ENCODE peak calls at places on chromosomes 16 and 17, in nine cellular contexts. H, Q, W, M, U, P, O, D and L are unnamed samples.

GRCh38 chr17:80860101-80860671 is 131.5 kb upstream of the CHMP6 start:
- DNase-seq in P (no peak), H (no peak), U (no peak), M (no peak), O (no peak), Q (no peak), W (no peak), D (no peak), L (no peak)

GRCh38 chr16:12290165-12290564 is 313.6 kb downstream of the SNX29 start:
- DNase-seq in O (no peak), M (no peak), Q (no peak), P (no peak), D (no peak), U (no peak), H (no peak), W (no peak), L (no peak)

GRCh38 chr16:15435216-15435864 is 952 bp downstream of the BMERB1 start:
- DNase-seq in P (no peak), Q (no peak), W (no peak), D (no peak), M (peak), H (peak), U (no peak), O (no peak), L (peak)

GRCh38 chr16:2883027-2883846 is at the start of gene FLYWCH2:
- DNase-seq in H (peak), O (peak), P (no peak), D (peak), W (peak), M (peak), U (peak), Q (peak), L (peak)

GRCh38 chr16:31842864-31843263 is 30.7 kb upstream of the ZNF267 start:
- DNase-seq in Q (no peak), D (no peak), W (no peak), U (no peak), M (no peak), H (no peak), P (no peak), O (no peak), L (no peak)

GRCh38 chr16:1990336-1991134 is 765 bp downstream of the SYNGR3 start:
- DNase-seq in P (no peak), Q (no peak), M (no peak), O (no peak), U (no peak), H (peak), W (no peak), D (no peak), L (no peak)

GRCh38 chr16:48353565-48354163 is 31.5 kb downstream of the SIAH1 start:
- DNase-seq in P (peak), D (peak), M (peak), H (peak), Q (peak), O (peak), U (peak), W (peak), L (peak)

GRCh38 chr16:337437-337836 is 15.1 kb downstream of the AXIN1 start:
- DNase-seq in W (no peak), P (no peak), O (no peak), M (no peak), Q (no peak), H (no peak), D (no peak), U (no peak), L (no peak)

GRCh38 chr16:87816507-87817100 is 50.8 kb upstream of the KLHDC4 start:
- DNase-seq in W (no peak), D (no peak), Q (no peak), O (no peak), H (no peak), M (no peak), U (no peak), P (no peak), L (no peak)

GRCh38 chr17:76353004-76353598 is 615 bp downstream of the PRPSAP1 start:
- DNase-seq in M (peak), P (no peak), W (no peak), D (peak), H (peak), U (peak), O (no peak), Q (no peak), L (no peak)

GRCh38 chr16:11253009-11253994 is 2.7 kb downstream of the SOCS1 start:
- DNase-seq in P (no peak), W (no peak), H (no peak), M (no peak), U (no peak), O (no peak), Q (peak), D (no peak), L (no peak)

GRCh38 chr16:5075637-5076036 is 4.0 kb downstream of the ALG1 start:
- DNase-seq in M (no peak), U (no peak), W (peak), P (no peak), H (no peak), Q (no peak), D (no peak), O (no peak), L (no peak)

GRCh38 chr17:2898255-2898926 is 102.2 kb downstream of the RAP1GAP2 start:
- DNase-seq in H (no peak), P (no peak), W (no peak), Q (no peak), U (no peak), O (no peak), D (no peak), M (no peak), L (no peak)

GRCh38 chr17:2954898-2955445 is 108.4 kb downstream of the OR1D5 start:
- DNase-seq in P (peak), O (peak), H (no peak), Q (peak), M (no peak), W (peak), D (peak), U (no peak), L (peak)

GRCh38 chr17:1241904-1242303 is 28.3 kb upstream of the BHLHA9 start:
- DNase-seq in H (no peak), O (no peak), W (no peak), U (no peak), M (no peak), P (no peak), D (no peak), Q (peak), L (no peak)

GRCh38 chr16:47917118-47917517 is 238.7 kb downstream of the ABCC12 start:
- DNase-seq in Q (no peak), P (no peak), D (no peak), M (no peak), O (no peak), H (no peak), U (no peak), W (no peak), L (no peak)

GRCh38 chr17:3865166-3865565 is 19.1 kb upstream of the NCBP3 start:
- DNase-seq in U (peak), O (no peak), H (no peak), D (no peak), Q (peak), W (no peak), P (no peak), M (no peak), L (no peak)

GRCh38 chr16:52439750-52440149 is 107.2 kb downstream of the TOX3 start:
- DNase-seq in U (no peak), P (no peak), O (no peak), M (no peak), W (no peak), Q (no peak), D (no peak), H (no peak), L (no peak)

GRCh38 chr17:73757324-73757942 is 113.2 kb upstream of the SDK2 start:
- DNase-seq in D (no peak), H (no peak), U (no peak), Q (no peak), O (no peak), P (no peak), W (no peak), M (no peak), L (no peak)

GRCh38 chr16:83137326-83137770 is 510.6 kb downstream of the CDH13 start:
- DNase-seq in P (peak), W (peak), O (no peak), D (peak), U (peak), M (no peak), Q (peak), H (no peak), L (peak)

GRCh38 chr16:31092330-31092729 is 2.3 kb downstream of the VKORC1 start:
- DNase-seq in U (no peak), M (no peak), W (no peak), H (no peak), O (no peak), Q (no peak), P (no peak), D (no peak), L (no peak)

GRCh38 chr16:66422366-66422765 is 4.7 kb upstream of the BEAN1 start:
- DNase-seq in Q (no peak), U (no peak), D (no peak), P (no peak), O (no peak), M (no peak), H (no peak), W (no peak), L (no peak)

GRCh38 chr17:50899005-50899460 is 32.9 kb upstream of the TOB1 start:
- DNase-seq in M (no peak), U (no peak), P (no peak), O (no peak), W (no peak), D (no peak), Q (no peak), H (no peak), L (no peak)

DNA sequence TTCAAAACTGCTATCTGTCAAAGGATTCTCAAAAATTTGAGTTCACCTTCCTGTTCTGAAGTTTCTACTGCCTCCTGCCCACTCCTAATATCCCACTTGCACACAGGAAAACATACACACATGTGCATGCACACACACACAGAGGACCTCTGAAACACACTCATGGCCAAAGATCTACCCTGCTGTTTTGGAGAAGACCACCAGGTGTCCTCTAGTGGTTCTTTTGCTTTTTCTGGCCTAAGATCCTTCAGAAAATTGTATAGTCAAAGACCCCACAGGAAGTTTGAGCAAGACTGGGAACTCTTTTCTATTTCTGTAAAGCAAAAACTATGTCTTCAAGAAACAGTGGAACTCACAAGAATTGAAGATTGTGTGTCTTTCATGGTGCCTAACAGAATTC is 90.2 kb downstream of the CDH8 start:
- DNase-seq in O (no peak), M (no peak), U (no peak), D (no peak), Q (no peak), P (no peak), W (no peak), H (no peak), L (no peak)
- TF ChIP-seq CTCF in O (no peak), M (peak), U (no peak), D (no peak), Q (no peak), P (no peak), W (no peak), H (no peak), L (no peak)

GRCh38 chr17:7886227-7887037 is 2.2 kb upstream of the CHD3 start:
- DNase-seq in U (peak), H (peak), M (peak), Q (peak), W (peak), D (no peak), O (no peak), P (no peak), L (peak)

GRCh38 chr17:7887482-7888183 is 956 bp upstream of the CHD3 start:
- DNase-seq in Q (peak), H (peak), M (peak), O (peak), U (peak), D (peak), W (peak), P (peak), L (peak)

GRCh38 chr17:7888184-7888920 is at the start of gene CHD3:
- DNase-seq in Q (peak), D (no peak), O (no peak), M (no peak), W (no peak), H (peak), P (no peak), U (no peak), L (peak)

GRCh38 chr17:7885357-7886226 is 3.0 kb upstream of the CHD3 start:
- DNase-seq in D (no peak), O (no peak), P (no peak), W (peak), U (peak), H (peak), M (peak), Q (peak), L (peak)

DNA sequence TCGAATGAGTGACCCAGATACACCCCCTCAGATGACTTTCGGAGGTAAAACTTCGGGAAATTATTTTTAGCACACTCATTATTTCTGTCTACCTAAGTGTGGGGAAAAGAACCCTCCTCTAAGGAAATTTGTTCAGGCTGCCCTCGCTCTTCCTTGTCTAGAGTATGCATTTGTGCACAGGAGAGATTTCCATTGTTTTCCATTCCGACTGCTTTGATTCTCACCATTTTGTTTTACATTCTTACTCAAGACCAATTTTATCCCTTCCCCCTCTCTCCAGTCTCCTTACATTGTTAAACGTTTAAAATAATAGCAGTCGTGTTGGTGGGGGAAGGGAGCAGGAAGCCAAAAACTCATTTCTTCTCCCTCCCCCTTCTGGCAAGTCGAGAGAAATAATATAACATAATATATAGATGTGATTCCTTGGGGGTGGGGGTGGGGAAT is 1.5 kb upstream of the CHD3 start:
- DNase-seq in D (no peak), O (no peak), M (no peak), U (no peak), Q (no peak), W (no peak), P (no peak), H (peak), L (no peak)
- TF ChIP-seq CTCF in D (no peak), O (no peak), M (no peak), U (no peak), Q (no peak), W (no peak), P (no peak), H (no peak), L (no peak)

GRCh38 chr16:53822936-53823529 is 119.1 kb downstream of the FTO start:
- DNase-seq in U (no peak), H (no peak), M (no peak), D (no peak), O (no peak), W (no peak), Q (peak), P (no peak), L (no peak)
- TF ChIP-seq CTCF in U (no peak), H (no peak), M (no peak), D (no peak), O (no peak), W (no peak), Q (no peak), P (no peak), L (no peak)

DNA sequence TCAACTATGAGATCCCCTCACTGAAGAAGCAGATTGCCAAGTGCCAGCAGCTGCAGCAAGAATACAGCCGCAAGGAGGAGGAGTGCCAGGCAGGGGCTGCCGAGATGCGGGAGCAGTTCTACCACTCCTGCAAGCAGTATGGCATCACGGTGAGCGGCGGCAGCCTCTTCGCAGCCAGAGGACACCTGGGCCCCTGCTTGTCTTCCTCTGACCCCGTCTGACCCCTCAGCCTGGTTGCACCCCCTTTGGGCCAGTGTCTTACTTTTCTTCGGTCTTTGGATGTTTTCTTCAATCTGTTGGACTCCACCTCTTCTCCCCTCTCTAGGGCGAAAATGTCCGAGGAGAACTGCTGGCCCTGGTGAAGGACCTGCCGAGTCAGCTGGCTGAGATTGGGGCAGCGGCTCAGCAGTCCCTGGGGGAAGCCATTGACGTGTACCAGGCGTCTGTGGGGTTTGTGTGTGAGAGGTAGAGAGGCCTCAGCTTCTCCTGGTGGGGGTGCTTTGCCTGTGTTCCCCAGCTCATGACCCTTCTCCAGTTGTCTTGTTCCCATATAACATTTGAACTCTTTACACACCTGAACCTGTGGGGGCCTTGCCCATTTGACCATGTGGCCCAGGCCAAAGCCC is 4.4 kb downstream of the CDK5RAP3 start:
- DNase-seq in P (no peak), H (no peak), O (no peak), W (no peak), M (no peak), D (no peak), U (no peak), Q (no peak), L (no peak)
- TF ChIP-seq CTCF in P (no peak), H (no peak), O (peak), W (no peak), M (no peak), D (no peak), U (no peak), Q (no peak), L (no peak)

DNA sequence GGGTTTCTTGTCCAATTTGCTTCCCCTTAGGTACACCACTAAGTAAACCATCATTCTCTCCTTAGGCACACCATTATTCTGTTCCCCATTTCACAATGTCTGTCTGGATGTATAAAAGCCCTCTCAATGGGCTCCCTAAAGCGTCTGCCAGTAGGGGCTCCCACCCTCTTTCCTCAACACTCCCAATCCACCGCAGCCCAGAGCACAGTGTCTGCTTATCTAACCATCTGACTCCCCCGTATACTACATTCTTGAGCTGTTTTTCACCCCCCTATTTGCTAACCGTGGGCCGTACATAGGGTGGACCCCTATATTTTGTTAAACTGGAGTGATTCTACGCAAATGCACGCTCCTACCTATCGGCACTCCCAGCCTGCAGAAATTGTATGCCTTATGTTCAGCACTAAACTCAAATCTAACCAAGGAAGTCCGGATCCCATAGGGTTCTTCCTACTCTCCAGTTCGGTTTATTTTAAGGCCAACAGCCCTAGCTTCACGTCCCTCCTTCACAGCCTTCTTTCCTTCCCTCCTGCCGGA is 674 bp upstream of the PSMD3 start:
- DNase-seq in O (no peak), D (peak), Q (no peak), P (no peak), H (peak), W (peak), U (no peak), M (peak), L (peak)
- TF ChIP-seq CTCF in O (no peak), D (no peak), Q (peak), P (peak), H (peak), W (no peak), U (no peak), M (no peak), L (no peak)

GRCh38 chr16:7512503-7512902 is 179.9 kb downstream of the RBFOX1 start:
- DNase-seq in M (no peak), U (no peak), O (no peak), H (no peak), W (no peak), Q (no peak), D (no peak), P (no peak), L (no peak)
- TF ChIP-seq CTCF in M (no peak), U (no peak), O (no peak), H (no peak), W (no peak), Q (no peak), D (no peak), P (no peak), L (no peak)

GRCh38 chr17:44627513-44627912 is 28.8 kb upstream of the MEIOC start:
- DNase-seq in U (no peak), P (no peak), D (no peak), O (no peak), W (no peak), Q (no peak), M (no peak), H (no peak), L (no peak)

GRCh38 chr17:44628234-44629188 is 27.8 kb upstream of the MEIOC start:
- DNase-seq in M (peak), Q (no peak), D (no peak), P (peak), O (no peak), H (peak), U (peak), W (no peak), L (no peak)

GRCh38 chr17:44623070-44623725 is 33.1 kb upstream of the MEIOC start:
- DNase-seq in Q (no peak), P (no peak), M (no peak), D (no peak), U (no peak), H (no peak), O (peak), W (peak), L (no peak)
- TF ChIP-seq CTCF in Q (no peak), P (peak), M (no peak), D (no peak), U (no peak), H (no peak), O (peak), W (peak), L (no peak)

GRCh38 chr17:8630802-8631553 is 453 bp upstream of the MYH10 start:
- DNase-seq in O (peak), U (peak), M (peak), P (peak), D (peak), W (peak), Q (peak), H (peak), L (peak)
- TF ChIP-seq CTCF in O (peak), U (peak), M (peak), P (no peak), D (no peak), W (peak), Q (no peak), H (no peak), L (no peak)